ENCODE peak calls at places on chromosomes 7 and 10, in four cellular contexts. P is Peyer's patch; S is activated CD4-positive, alpha-beta T cell treated with anti-CD3 and anti-CD28 coated beads for 24 hours; V is putamen. B is an unnamed sample.

GRCh38 chr10:70584941-70585544 is 17.5 kb downstream of the PRF1 start:
- DNase-seq in P (no peak), S (no peak), V (no peak), B (no peak)

GRCh38 chr10:102669206-102670064 is 25.2 kb downstream of the TRIM8 start:
- DNase-seq in P (peak), S (no peak), V (no peak), B (peak)

GRCh38 chr7:36563706-36564325 is 160.5 kb downstream of the AOAH start:
- DNase-seq in P (no peak), S (no peak), V (no peak), B (no peak)

GRCh38 chr7:104040666-104041065 is 51.2 kb upstream of the RELN start:
- DNase-seq in P (no peak), S (no peak), V (no peak), B (no peak)

GRCh38 chr7:95199779-95200558 is 124.4 kb downstream of the PON1 start:
- DNase-seq in P (no peak), S (no peak), V (peak), B (peak)

GRCh38 chr7:151139071-151139521 is 28.4 kb downstream of the GBX1 start:
- DNase-seq in P (no peak), S (no peak), V (no peak), B (peak)

GRCh38 chr10:69640196-69640980 is 10.3 kb downstream of the FAM241B start:
- DNase-seq in P (no peak), S (no peak), V (peak), B (no peak)

GRCh38 chr10:132524443-132525285 is 12.9 kb upstream of the INPP5A start:
- DNase-seq in P (peak), S (no peak), V (no peak), B (peak)

GRCh38 chr7:131899271-131900030 is 343.0 kb upstream of the PODXL start:
- DNase-seq in P (no peak), S (no peak), V (no peak), B (no peak)

GRCh38 chr10:87605656-87606308 is 53.9 kb upstream of the PAPSS2 start:
- DNase-seq in P (no peak), S (no peak), V (peak), B (no peak)

GRCh38 chr7:123472751-123473150 is 61.6 kb downstream of the IQUB start:
- DNase-seq in P (no peak), S (no peak), V (no peak), B (no peak)

GRCh38 chr7:158018971-158019645 is 568.5 kb downstream of the PTPRN2 start:
- DNase-seq in P (peak), S (no peak), V (no peak), B (no peak)

GRCh38 chr7:97623333-97623732 is 108.6 kb upstream of the TAC1 start:
- DNase-seq in P (no peak), S (no peak), V (no peak), B (no peak)

GRCh38 chr7:143369678-143370651 is 7.5 kb upstream of the FAM131B start:
- DNase-seq in P (no peak), S (no peak), V (no peak), B (peak)